ENCODE peak calls at places on chromosomes 13 and 19, in six cellular contexts. Y is right cardiac atrium; S is CD8-positive, alpha-beta T cell; U is astrocyte; N is mesenchymal stem cell; I is aorta. V is an unnamed sample. For H3K27me3, the result is how much of the 10 kb centered on the place peaks cover.

GRCh38 chr19:50910722-50911121 is 473 bp downstream of the KLK4 start:
- DNase-seq in Y (no peak), N (no peak), U (no peak), I (no peak), S (no peak), V (no peak)

GRCh38 chr13:81745391-81745790 is 1404.5 kb upstream of the SPRY2 start:
- DNase-seq in I (no peak), N (no peak), Y (no peak), S (no peak), U (no peak), V (no peak)

GRCh38 chr13:96984061-96984508 is 10.2 kb downstream of the OXGR1 start:
- DNase-seq in N (peak), Y (no peak), S (peak), I (no peak), U (no peak), V (no peak)

GRCh38 chr13:32135655-32136054 is 104.1 kb downstream of the FRY start:
- DNase-seq in I (no peak), S (no peak), Y (no peak), U (peak), N (peak), V (no peak)

GRCh38 chr13:101691326-101691725 is 238.9 kb downstream of the ITGBL1 start:
- DNase-seq in S (no peak), Y (no peak), U (no peak), N (no peak), I (no peak), V (no peak)

GRCh38 chr13:94329277-94329676 is 150.2 kb downstream of the DCT start:
- DNase-seq in N (peak), S (no peak), U (peak), I (no peak), Y (no peak), V (no peak)

GRCh38 chr13:39684531-39685137 is 29.2 kb downstream of the COG6 start:
- DNase-seq in N (peak), I (no peak), S (no peak), Y (no peak), U (peak), V (no peak)

GRCh38 chr13:29918845-29919244 is 68.4 kb upstream of the UBL3 start:
- DNase-seq in S (no peak), U (peak), Y (no peak), N (no peak), I (no peak), V (peak)

GRCh38 chr13:57409656-57410055 is 221.9 kb upstream of the PCDH17 start:
- DNase-seq in I (no peak), U (no peak), Y (no peak), S (no peak), N (no peak), V (no peak)

GRCh38 chr19:38892841-38893240 is 6.6 kb downstream of the SIRT2 start:
- DNase-seq in N (no peak), Y (no peak), S (no peak), U (no peak), I (no peak), V (no peak)

GRCh38 chr13:23504188-23504587 is 66.0 kb upstream of the TNFRSF19 start:
- DNase-seq in I (no peak), U (peak), Y (no peak), N (no peak), S (no peak), V (peak)

GRCh38 chr19:51196181-51196580 is 28.7 kb upstream of the CD33 start:
- DNase-seq in S (no peak), I (no peak), N (no peak), U (no peak), Y (no peak), V (no peak)

GRCh38 chr19:52603558-52604207 is 33.6 kb downstream of the ZNF701 start:
- DNase-seq in N (no peak), S (no peak), I (no peak), Y (no peak), U (peak), V (no peak)

GRCh38 chr13:44805623-44806022 is 183.6 kb downstream of the NUFIP1 start:
- DNase-seq in N (no peak), Y (no peak), S (no peak), U (no peak), I (no peak), V (no peak)

GRCh38 chr19:47072323-47072722 is 23.9 kb upstream of the TMEM160 start:
- DNase-seq in U (no peak), S (no peak), I (no peak), N (no peak), Y (peak), V (no peak)
- H3K27me3 ChIP-seq in U (under half), S (under half), I (under half), N (under half), Y (under half), V (under half)

DNA sequence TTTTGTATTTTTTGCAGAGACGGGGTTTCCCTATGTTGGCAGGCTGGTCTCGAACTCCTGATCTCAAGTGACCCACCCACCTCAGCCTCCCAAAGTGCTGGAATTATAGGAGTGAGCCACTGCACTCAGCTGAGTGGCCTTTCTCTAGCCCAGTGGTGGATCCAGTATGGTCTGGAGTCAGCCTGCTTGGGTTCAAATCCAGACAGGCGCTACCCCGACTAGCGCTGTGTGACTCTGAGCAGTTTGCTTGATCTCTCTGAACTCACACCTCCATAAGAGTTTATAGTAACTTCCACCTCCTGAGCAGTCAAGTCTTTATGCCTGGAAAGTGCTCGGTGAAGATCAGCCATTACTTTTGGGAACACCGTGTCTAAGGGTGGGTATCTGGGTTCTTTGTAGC is 10.4 kb downstream of the S1PR2 start:
- DNase-seq in S (no peak), I (no peak), Y (no peak), N (no peak), U (no peak), V (no peak)
- H3K4me3 ChIP-seq in S (no peak), I (no peak), Y (no peak), N (no peak), U (no peak), V (no peak)

DNA sequence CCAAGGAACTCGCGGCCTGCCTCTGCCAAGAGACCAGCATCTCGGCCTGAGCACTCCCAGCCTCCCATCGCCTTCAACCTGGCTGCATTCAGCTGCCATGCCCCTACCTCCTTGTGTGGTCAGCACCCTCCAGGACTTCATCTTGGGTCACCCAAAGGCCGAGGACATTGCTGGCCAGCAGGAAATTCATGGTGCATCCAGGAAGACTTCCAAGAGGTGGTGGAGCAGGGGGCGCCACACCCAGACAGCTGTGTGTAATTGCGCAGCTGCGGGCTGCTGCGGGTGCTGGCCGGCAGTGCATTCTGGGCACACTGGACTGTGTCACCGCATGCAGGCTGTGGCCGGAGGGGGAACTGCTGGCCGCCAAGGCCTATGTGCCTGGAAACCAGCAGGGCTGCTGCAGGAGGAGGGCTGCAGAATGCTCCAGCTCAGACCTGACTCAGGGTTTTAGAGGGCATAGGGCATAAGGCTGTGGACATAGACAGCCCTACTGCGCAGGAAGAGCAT is 164.3 kb upstream of the TUBA3C start:
- DNase-seq in S (no peak), I (no peak), N (no peak), U (no peak), Y (no peak), V (no peak)
- H3K27me3 ChIP-seq in S (under half), I (under half), N (under half), U (under half), Y (under half), V (under half)

DNA sequence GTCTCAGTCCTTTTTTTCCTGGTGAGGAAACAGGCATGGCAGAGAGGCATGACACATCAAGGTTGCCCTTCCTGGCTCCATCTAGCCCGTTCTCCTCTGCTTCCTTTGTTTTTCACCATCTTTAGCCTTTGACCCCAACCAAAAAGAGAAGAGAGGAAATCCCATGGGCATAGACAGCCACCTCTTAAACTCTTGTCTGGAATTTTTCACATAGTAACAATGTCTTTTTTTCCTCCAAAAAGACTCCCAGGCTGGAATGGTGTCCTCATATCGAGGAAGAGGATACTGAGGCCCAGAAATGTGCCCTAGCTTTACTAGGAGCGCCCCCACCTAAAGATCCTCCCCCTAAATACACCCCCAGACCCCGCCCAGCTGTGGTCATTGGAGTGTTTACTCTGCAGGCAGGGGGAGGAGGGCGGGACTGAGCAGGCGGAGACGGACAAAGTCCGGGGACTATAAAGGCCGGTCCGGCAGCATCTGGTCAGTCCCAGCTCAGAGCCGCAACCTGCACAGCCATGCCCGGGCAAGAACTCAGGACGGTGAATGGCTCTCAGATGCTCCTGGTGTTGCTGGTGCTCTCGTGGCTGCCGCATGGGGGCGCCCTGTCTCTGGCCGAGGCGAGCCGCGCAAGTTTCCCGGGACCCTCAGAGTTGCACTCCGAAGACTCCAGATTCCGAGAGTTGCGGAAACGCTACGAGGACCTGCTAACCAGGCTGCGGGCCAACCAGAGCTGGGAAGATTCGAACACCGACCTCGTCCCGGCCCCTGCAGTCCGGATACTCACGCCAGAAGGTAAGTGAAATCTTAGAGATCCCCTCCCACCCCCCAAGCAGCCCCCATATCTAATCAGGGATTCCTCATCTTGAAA is at the start of gene GDF15:
- DNase-seq in U (peak), N (peak), Y (peak), I (peak), S (no peak), V (peak)
- H3K4me3 ChIP-seq in U (peak), N (peak), Y (no peak), I (no peak), S (no peak), V (peak)

DNA sequence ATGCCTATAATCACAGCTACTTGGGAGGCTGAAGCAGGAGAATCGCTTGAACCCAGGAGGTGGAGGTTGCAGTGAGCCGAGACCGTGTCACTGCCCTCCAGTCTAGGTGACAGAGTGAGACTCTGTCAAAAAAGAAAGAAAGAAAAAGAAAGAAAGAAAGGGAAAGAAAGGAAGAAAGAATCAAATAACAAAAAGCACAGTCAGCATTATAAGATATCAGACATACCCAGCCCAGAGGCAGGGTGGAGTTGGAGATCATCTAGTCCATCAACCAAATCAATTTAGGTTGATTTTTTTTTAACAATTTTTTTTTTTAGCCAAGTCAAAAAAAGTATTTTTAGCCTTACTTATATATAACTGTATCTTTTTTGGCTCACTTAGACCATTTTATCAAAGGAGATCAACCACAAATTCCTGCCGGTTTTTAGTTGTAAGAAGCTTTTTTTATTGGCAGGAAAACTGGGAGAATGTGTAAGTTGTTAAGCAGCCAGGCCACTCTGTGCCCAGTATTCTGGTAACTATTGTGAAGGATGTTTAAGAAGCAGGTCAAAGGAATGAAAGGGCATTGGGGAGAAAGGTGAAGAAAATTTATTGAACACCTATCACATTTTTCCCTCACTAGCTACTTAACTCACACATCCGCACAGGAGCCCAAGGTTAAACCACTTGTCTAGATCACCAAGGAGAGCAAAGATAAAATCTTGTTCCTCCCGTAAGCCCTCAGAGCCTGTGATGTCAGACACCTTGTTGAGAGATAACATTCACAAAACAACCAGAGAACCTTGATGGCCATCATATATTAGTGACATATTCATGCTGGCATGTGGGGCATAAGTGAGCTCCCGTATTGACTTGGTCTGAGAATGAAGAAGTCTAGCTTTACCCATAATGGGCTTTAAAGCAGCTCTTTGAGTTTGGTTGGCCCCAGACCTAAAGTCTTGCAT is 91.8 kb downstream of the COL4A2 start:
- DNase-seq in S (no peak), N (peak), U (peak), I (peak), Y (no peak), V (no peak)
- H3K27me3 ChIP-seq in S (under half), N (under half), U (under half), I (under half), Y (under half), V (under half)

GRCh38 chr19:49469828-49470614 is 4.0 kb upstream of the FLT3LG start:
- DNase-seq in U (no peak), N (peak), Y (peak), I (peak), S (peak), V (no peak)
- H3K4me3 ChIP-seq in U (no peak), N (no peak), Y (no peak), I (no peak), S (peak), V (no peak)

GRCh38 chr19:35344511-35345031 is 3.1 kb upstream of the FFAR1 start:
- DNase-seq in I (no peak), N (no peak), Y (no peak), U (no peak), S (no peak), V (no peak)
- H3K27me3 ChIP-seq in I (under half), N (under half), Y (under half), U (under half), S (under half), V (under half)

GRCh38 chr13:85603735-85604134 is 195.5 kb downstream of the SLITRK6 start:
- DNase-seq in S (no peak), N (no peak), I (no peak), U (no peak), Y (no peak), V (no peak)

GRCh38 chr13:85597790-85598500 is 201.3 kb downstream of the SLITRK6 start:
- DNase-seq in S (no peak), U (peak), N (no peak), Y (no peak), I (no peak), V (no peak)

DNA sequence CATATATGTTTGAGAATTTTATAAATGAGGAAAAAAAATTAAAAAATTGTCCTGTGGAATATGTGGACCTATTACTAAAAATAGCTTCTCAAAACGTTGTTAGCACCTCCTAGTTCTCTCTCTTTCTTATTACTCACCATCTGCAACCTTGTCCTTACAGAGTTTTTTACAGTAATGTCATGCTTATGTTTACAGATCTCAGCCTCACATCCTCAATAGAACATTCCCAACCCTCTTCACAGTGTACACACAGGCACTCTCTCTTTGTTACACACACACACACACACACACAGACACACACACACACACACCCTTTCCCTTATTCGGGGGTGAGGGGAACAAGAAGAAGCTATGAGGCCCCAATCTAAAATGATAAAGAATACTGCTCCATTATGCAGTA is 197.7 kb downstream of the SLITRK6 start:
- DNase-seq in I (no peak), S (no peak), U (no peak), Y (no peak), N (peak), V (no peak)
- H3K4me3 ChIP-seq in I (no peak), S (no peak), U (no peak), Y (no peak), N (no peak), V (no peak)

V was measured in MG63.